ENCODE peak calls at places on chromosome 19, in eight cellular contexts. One of them, this sample, is unnamed.

GRCh38 chr19:17555480-17555928 is at the start of gene COLGALT1:
- DNase-seq in left ventricle myocardium inferior: peak
- DNase-seq in stimulated activated CD8-positive, alpha-beta memory T cell treated with anti-CD3 and anti-CD28 coated beads, Interleukin-15, amount 100 ng/mL, for 4 hours: peak
- DNase-seq in iris pigment epithelial cell: peak
- DNase-seq in T-cell: peak
- DNase-seq in GM20000: peak
- DNase-seq in iPS DF 19.7: peak
- DNase-seq in tibial artery: peak
- DNase-seq in this sample: peak

GRCh38 chr19:30997222-30997621 is 352.0 kb downstream of the TSHZ3 start:
- DNase-seq in left ventricle myocardium inferior: no peak
- DNase-seq in stimulated activated CD8-positive, alpha-beta memory T cell treated with anti-CD3 and anti-CD28 coated beads, Interleukin-15, amount 100 ng/mL, for 4 hours: no peak
- DNase-seq in iris pigment epithelial cell: no peak
- DNase-seq in T-cell: no peak
- DNase-seq in GM20000: no peak
- DNase-seq in iPS DF 19.7: no peak
- DNase-seq in tibial artery: no peak
- DNase-seq in this sample: no peak

GRCh38 chr19:44684892-44685847 is 13.8 kb upstream of the CEACAM16 start:
- DNase-seq in left ventricle myocardium inferior: no peak
- DNase-seq in stimulated activated CD8-positive, alpha-beta memory T cell treated with anti-CD3 and anti-CD28 coated beads, Interleukin-15, amount 100 ng/mL, for 4 hours: no peak
- DNase-seq in iris pigment epithelial cell: peak
- DNase-seq in T-cell: no peak
- DNase-seq in GM20000: no peak
- DNase-seq in iPS DF 19.7: no peak
- DNase-seq in tibial artery: no peak
- DNase-seq in this sample: no peak

GRCh38 chr19:38307076-38307475 is 3.0 kb downstream of the C19orf33 start:
- DNase-seq in left ventricle myocardium inferior: no peak
- DNase-seq in stimulated activated CD8-positive, alpha-beta memory T cell treated with anti-CD3 and anti-CD28 coated beads, Interleukin-15, amount 100 ng/mL, for 4 hours: no peak
- DNase-seq in iris pigment epithelial cell: no peak
- DNase-seq in T-cell: no peak
- DNase-seq in GM20000: no peak
- DNase-seq in iPS DF 19.7: no peak
- DNase-seq in tibial artery: no peak
- DNase-seq in this sample: no peak

GRCh38 chr19:5339470-5339949 is 1.1 kb downstream of the PTPRS start:
- DNase-seq in left ventricle myocardium inferior: no peak
- DNase-seq in stimulated activated CD8-positive, alpha-beta memory T cell treated with anti-CD3 and anti-CD28 coated beads, Interleukin-15, amount 100 ng/mL, for 4 hours: no peak
- DNase-seq in iris pigment epithelial cell: no peak
- DNase-seq in T-cell: no peak
- DNase-seq in GM20000: peak
- DNase-seq in iPS DF 19.7: no peak
- DNase-seq in tibial artery: no peak
- DNase-seq in this sample: no peak

GRCh38 chr19:46881092-46881491 is 20.3 kb downstream of the ARHGAP35 start:
- DNase-seq in left ventricle myocardium inferior: no peak
- DNase-seq in stimulated activated CD8-positive, alpha-beta memory T cell treated with anti-CD3 and anti-CD28 coated beads, Interleukin-15, amount 100 ng/mL, for 4 hours: no peak
- DNase-seq in iris pigment epithelial cell: no peak
- DNase-seq in T-cell: no peak
- DNase-seq in GM20000: no peak
- DNase-seq in iPS DF 19.7: no peak
- DNase-seq in tibial artery: no peak
- DNase-seq in this sample: no peak

GRCh38 chr19:41753936-41754529 is 1.3 kb upstream of the CEACAM6 start:
- DNase-seq in left ventricle myocardium inferior: no peak
- DNase-seq in stimulated activated CD8-positive, alpha-beta memory T cell treated with anti-CD3 and anti-CD28 coated beads, Interleukin-15, amount 100 ng/mL, for 4 hours: peak
- DNase-seq in iris pigment epithelial cell: peak
- DNase-seq in T-cell: peak
- DNase-seq in GM20000: no peak
- DNase-seq in iPS DF 19.7: no peak
- DNase-seq in tibial artery: no peak
- DNase-seq in this sample: peak

GRCh38 chr19:50817941-50818858 is 5.4 kb downstream of the KLK1 start:
- DNase-seq in left ventricle myocardium inferior: peak
- DNase-seq in stimulated activated CD8-positive, alpha-beta memory T cell treated with anti-CD3 and anti-CD28 coated beads, Interleukin-15, amount 100 ng/mL, for 4 hours: no peak
- DNase-seq in iris pigment epithelial cell: peak
- DNase-seq in T-cell: no peak
- DNase-seq in GM20000: peak
- DNase-seq in iPS DF 19.7: no peak
- DNase-seq in tibial artery: no peak
- DNase-seq in this sample: peak

GRCh38 chr19:3783660-3784584 is 2.3 kb downstream of the MATK start:
- DNase-seq in left ventricle myocardium inferior: no peak
- DNase-seq in stimulated activated CD8-positive, alpha-beta memory T cell treated with anti-CD3 and anti-CD28 coated beads, Interleukin-15, amount 100 ng/mL, for 4 hours: no peak
- DNase-seq in iris pigment epithelial cell: no peak
- DNase-seq in T-cell: peak
- DNase-seq in GM20000: no peak
- DNase-seq in iPS DF 19.7: no peak
- DNase-seq in tibial artery: no peak
- DNase-seq in this sample: no peak

This sample was measured in GM10248.